ENCODE peak calls at places on chromosomes 6 and 20, in eight cellular contexts. One of them, this sample, is unnamed.
A peak's percentile ranks its signal among the peaks of the same experiment; 100 is the strongest.

GRCh38 chr6:36753671-36754485 is 56.3 kb downstream of the RAB44 start:
- DNase-seq in AG04449: no peak
- DNase-seq in left lung: no peak
- DNase-seq in right lobe of liver: no peak
- DNase-seq in HCT116: no peak
- DNase-seq in SJCRH30: peak; percentile 49
- DNase-seq in left ventricle myocardium inferior: no peak
- DNase-seq in lower lobe of right lung: no peak
- DNase-seq in this sample: no peak

GRCh38 chr6:168903638-168904345 is 349.9 kb downstream of the THBS2 start:
- DNase-seq in AG04449: no peak
- DNase-seq in left ventricle myocardium inferior: no peak
- DNase-seq in left lung: no peak
- DNase-seq in SJCRH30: no peak
- DNase-seq in HCT116: no peak
- DNase-seq in right lobe of liver: no peak
- DNase-seq in lower lobe of right lung: no peak
- DNase-seq in this sample: no peak

GRCh38 chr6:28140616-28141015 is 1.1 kb upstream of the ZKSCAN8 start:
- DNase-seq in left ventricle myocardium inferior: no peak
- DNase-seq in HCT116: no peak
- DNase-seq in left lung: no peak
- DNase-seq in lower lobe of right lung: no peak
- DNase-seq in right lobe of liver: no peak
- DNase-seq in SJCRH30: no peak
- DNase-seq in AG04449: no peak
- DNase-seq in this sample: no peak

GRCh38 chr20:62342910-62343309 is 24.2 kb downstream of the LAMA5 start:
- DNase-seq in lower lobe of right lung: no peak
- DNase-seq in AG04449: no peak
- DNase-seq in left lung: peak; percentile 4
- DNase-seq in HCT116: no peak
- DNase-seq in left ventricle myocardium inferior: no peak
- DNase-seq in right lobe of liver: no peak
- DNase-seq in SJCRH30: no peak
- DNase-seq in this sample: no peak

GRCh38 chr20:61765081-61765870 is 300.4 kb downstream of the TAF4 start:
- DNase-seq in left lung: peak; percentile 46
- DNase-seq in AG04449: no peak
- DNase-seq in left ventricle myocardium inferior: no peak
- DNase-seq in SJCRH30: no peak
- DNase-seq in lower lobe of right lung: no peak
- DNase-seq in right lobe of liver: no peak
- DNase-seq in HCT116: no peak
- DNase-seq in this sample: no peak

GRCh38 chr6:72151742-72152141 is 265.4 kb downstream of the RIMS1 start:
- DNase-seq in left lung: no peak
- DNase-seq in SJCRH30: no peak
- DNase-seq in right lobe of liver: no peak
- DNase-seq in left ventricle myocardium inferior: no peak
- DNase-seq in lower lobe of right lung: no peak
- DNase-seq in HCT116: no peak
- DNase-seq in AG04449: no peak
- DNase-seq in this sample: no peak

GRCh38 chr6:170445984-170446383 is 107.1 kb downstream of the PSMB1 start:
- DNase-seq in left ventricle myocardium inferior: no peak
- DNase-seq in AG04449: no peak
- DNase-seq in right lobe of liver: no peak
- DNase-seq in left lung: no peak
- DNase-seq in lower lobe of right lung: no peak
- DNase-seq in HCT116: no peak
- DNase-seq in SJCRH30: no peak
- DNase-seq in this sample: no peak

GRCh38 chr20:38450412-38450975 is 15.4 kb upstream of the SNHG17 start:
- DNase-seq in lower lobe of right lung: no peak
- DNase-seq in left ventricle myocardium inferior: no peak
- DNase-seq in left lung: no peak
- DNase-seq in SJCRH30: no peak
- DNase-seq in right lobe of liver: no peak
- DNase-seq in HCT116: no peak
- DNase-seq in AG04449: no peak
- DNase-seq in this sample: no peak

GRCh38 chr6:119201486-119201885 is 123.0 kb upstream of the FAM184A start:
- DNase-seq in AG04449: no peak
- DNase-seq in left lung: no peak
- DNase-seq in HCT116: no peak
- DNase-seq in SJCRH30: no peak
- DNase-seq in lower lobe of right lung: no peak
- DNase-seq in right lobe of liver: no peak
- DNase-seq in left ventricle myocardium inferior: no peak
- DNase-seq in this sample: no peak

GRCh38 chr6:107823047-107823557 is 1.0 kb downstream of the SCML4 start:
- DNase-seq in SJCRH30: no peak
- DNase-seq in AG04449: no peak
- DNase-seq in left lung: no peak
- DNase-seq in right lobe of liver: peak; percentile 67
- DNase-seq in left ventricle myocardium inferior: no peak
- DNase-seq in lower lobe of right lung: no peak
- DNase-seq in HCT116: no peak
- DNase-seq in this sample: no peak

GRCh38 chr6:109762769-109763450 is 71.8 kb downstream of the FIG4 start:
- DNase-seq in SJCRH30: no peak
- DNase-seq in lower lobe of right lung: no peak
- DNase-seq in left lung: no peak
- DNase-seq in HCT116: no peak
- DNase-seq in left ventricle myocardium inferior: no peak
- DNase-seq in AG04449: no peak
- DNase-seq in right lobe of liver: no peak
- DNase-seq in this sample: no peak

GRCh38 chr6:156731436-156731835 is 45.7 kb upstream of the ARID1B start:
- DNase-seq in AG04449: no peak
- DNase-seq in lower lobe of right lung: no peak
- DNase-seq in left ventricle myocardium inferior: no peak
- DNase-seq in left lung: no peak
- DNase-seq in HCT116: peak; percentile 63
- DNase-seq in right lobe of liver: no peak
- DNase-seq in SJCRH30: no peak
- DNase-seq in this sample: no peak

GRCh38 chr6:23180504-23181293 is 611.3 kb downstream of the HDGFL1 start:
- DNase-seq in left lung: no peak
- DNase-seq in SJCRH30: peak; percentile 98
- DNase-seq in right lobe of liver: no peak
- DNase-seq in HCT116: no peak
- DNase-seq in lower lobe of right lung: peak; percentile 50
- DNase-seq in left ventricle myocardium inferior: peak; percentile 64
- DNase-seq in AG04449: peak; percentile 59
- DNase-seq in this sample: peak; percentile 74

DNA sequence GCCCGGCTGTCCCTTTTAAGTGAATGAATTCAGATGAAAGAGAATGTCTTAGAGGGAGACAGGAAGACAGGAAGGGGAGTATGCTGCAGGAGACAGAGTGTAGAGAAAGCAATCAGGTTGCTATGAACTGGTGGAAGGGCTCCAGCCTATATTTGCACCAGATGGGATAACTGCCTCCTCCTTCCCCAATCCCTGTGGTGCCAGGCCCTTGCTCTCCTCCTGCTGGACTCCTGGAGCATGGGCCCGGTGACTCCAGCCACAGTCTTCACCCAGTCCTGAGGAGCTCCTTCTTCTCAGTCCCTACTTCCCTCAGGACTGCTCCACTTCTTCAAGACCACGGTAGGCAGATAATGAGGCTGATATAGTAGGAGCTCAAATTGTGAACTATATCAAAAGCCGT is 91.8 kb downstream of the TMEM200A start:
- DNase-seq in right lobe of liver: no peak
- DNase-seq in AG04449: no peak
- DNase-seq in lower lobe of right lung: no peak
- DNase-seq in left lung: no peak
- DNase-seq in SJCRH30: no peak
- DNase-seq in left ventricle myocardium inferior: no peak
- DNase-seq in HCT116: no peak
- DNase-seq in this sample: no peak
- H3K4me3 ChIP-seq in right lobe of liver: no peak overlapping the region
- H3K4me3 ChIP-seq in AG04449: no peak overlapping the region
- H3K4me3 ChIP-seq in lower lobe of right lung: no peak overlapping the region
- H3K4me3 ChIP-seq in left lung: no peak overlapping the region
- H3K4me3 ChIP-seq in SJCRH30: no peak overlapping the region
- H3K4me3 ChIP-seq in left ventricle myocardium inferior: no peak overlapping the region
- H3K4me3 ChIP-seq in HCT116: no peak overlapping the region
- H3K4me3 ChIP-seq in this sample: no peak overlapping the region

GRCh38 chr20:37390503-37390890 is 44.6 kb downstream of the SRC start:
- DNase-seq in HCT116: no peak
- DNase-seq in right lobe of liver: peak; percentile 18
- DNase-seq in left lung: no peak
- DNase-seq in SJCRH30: no peak
- DNase-seq in AG04449: no peak
- DNase-seq in left ventricle myocardium inferior: no peak
- DNase-seq in lower lobe of right lung: peak; percentile 6
- DNase-seq in this sample: no peak
- H3K4me3 ChIP-seq in HCT116: no peak overlapping the region
- H3K4me3 ChIP-seq in right lobe of liver: no peak overlapping the region
- H3K4me3 ChIP-seq in left lung: no peak overlapping the region
- H3K4me3 ChIP-seq in SJCRH30: no peak overlapping the region
- H3K4me3 ChIP-seq in AG04449: no peak overlapping the region
- H3K4me3 ChIP-seq in left ventricle myocardium inferior: no peak overlapping the region
- H3K4me3 ChIP-seq in lower lobe of right lung: no peak overlapping the region
- H3K4me3 ChIP-seq in this sample: no peak overlapping the region

GRCh38 chr20:47360207-47360488 is 3.6 kb upstream of the ZMYND8 start:
- DNase-seq in right lobe of liver: no peak
- DNase-seq in AG04449: no peak
- DNase-seq in HCT116: no peak
- DNase-seq in left lung: no peak
- DNase-seq in left ventricle myocardium inferior: no peak
- DNase-seq in SJCRH30: no peak
- DNase-seq in lower lobe of right lung: no peak
- DNase-seq in this sample: no peak
- H3K4me3 ChIP-seq in right lobe of liver: no peak overlapping the region
- H3K4me3 ChIP-seq in AG04449: no peak overlapping the region
- H3K4me3 ChIP-seq in HCT116: peak overlapping the region; percentile 36
- H3K4me3 ChIP-seq in left lung: no peak overlapping the region
- H3K4me3 ChIP-seq in left ventricle myocardium inferior: peak overlapping the region; percentile 56
- H3K4me3 ChIP-seq in SJCRH30: peak overlapping the region; percentile 53
- H3K4me3 ChIP-seq in lower lobe of right lung: peak overlapping the region; percentile 28
- H3K4me3 ChIP-seq in this sample: no peak overlapping the region

GRCh38 chr6:41531016-41531415 is 15.2 kb upstream of the FOXP4 start:
- DNase-seq in SJCRH30: no peak
- DNase-seq in AG04449: no peak
- DNase-seq in right lobe of liver: no peak
- DNase-seq in left lung: no peak
- DNase-seq in HCT116: no peak
- DNase-seq in lower lobe of right lung: no peak
- DNase-seq in left ventricle myocardium inferior: no peak
- DNase-seq in this sample: no peak

GRCh38 chr6:41529049-41529448 is 17.1 kb upstream of the FOXP4 start:
- DNase-seq in HCT116: no peak
- DNase-seq in AG04449: no peak
- DNase-seq in SJCRH30: no peak
- DNase-seq in left lung: no peak
- DNase-seq in left ventricle myocardium inferior: no peak
- DNase-seq in right lobe of liver: no peak
- DNase-seq in lower lobe of right lung: no peak
- DNase-seq in this sample: no peak

GRCh38 chr6:41529970-41530369 is 16.2 kb upstream of the FOXP4 start:
- DNase-seq in left ventricle myocardium inferior: no peak
- DNase-seq in HCT116: no peak
- DNase-seq in left lung: no peak
- DNase-seq in AG04449: no peak
- DNase-seq in SJCRH30: no peak
- DNase-seq in lower lobe of right lung: no peak
- DNase-seq in right lobe of liver: no peak
- DNase-seq in this sample: no peak

GRCh38 chr6:41530476-41530875 is 15.7 kb upstream of the FOXP4 start:
- DNase-seq in lower lobe of right lung: no peak
- DNase-seq in left ventricle myocardium inferior: no peak
- DNase-seq in HCT116: no peak
- DNase-seq in right lobe of liver: no peak
- DNase-seq in left lung: no peak
- DNase-seq in AG04449: no peak
- DNase-seq in SJCRH30: no peak
- DNase-seq in this sample: no peak

DNA sequence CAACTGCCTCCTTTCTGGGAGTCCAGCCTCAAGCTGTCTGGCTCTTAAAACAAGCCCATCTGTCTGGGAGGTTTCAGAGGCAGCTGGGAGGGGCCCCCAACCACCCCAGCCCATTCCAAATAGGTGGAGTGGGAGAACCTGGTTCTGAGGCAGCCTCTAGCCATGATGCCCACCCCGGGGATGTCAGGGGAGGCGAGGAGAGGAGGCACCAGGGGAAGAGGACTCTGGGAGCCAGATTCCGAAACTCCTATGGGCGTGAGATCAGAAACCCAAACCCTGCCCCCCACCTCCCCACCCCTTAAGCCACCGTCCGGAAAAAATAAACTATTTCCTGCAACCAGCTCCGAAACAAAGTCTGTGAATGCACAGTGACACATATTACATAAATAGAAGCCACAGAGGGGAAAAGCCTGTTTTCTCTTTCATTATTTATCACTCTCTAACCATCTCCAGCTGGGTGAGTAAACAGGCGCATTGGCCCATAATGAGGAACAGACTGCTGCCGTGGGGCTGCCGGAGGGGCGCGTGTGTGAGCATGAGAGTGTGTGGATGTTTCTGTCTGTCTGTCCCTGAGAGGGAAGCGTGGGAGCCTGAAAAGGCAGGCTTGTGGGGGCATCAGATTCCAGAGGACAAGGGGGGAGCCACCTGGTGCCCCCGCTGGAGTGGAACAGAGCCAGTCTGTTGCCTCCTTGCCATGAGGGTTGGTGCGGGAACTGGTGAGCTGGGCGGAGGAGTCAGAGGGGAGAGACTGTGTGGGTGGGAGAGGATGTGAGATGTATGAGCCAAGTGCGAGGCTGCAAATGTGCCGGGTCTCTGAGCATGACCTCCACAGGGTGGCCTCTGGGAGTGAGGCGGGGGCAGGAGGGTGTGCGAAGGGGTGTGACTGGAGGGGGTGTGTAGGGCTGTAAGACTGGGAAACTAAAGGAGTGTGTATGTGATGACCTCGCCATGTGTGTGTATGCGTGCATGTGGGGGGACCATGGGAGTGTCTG is 14.3 kb upstream of the FOXP4 start:
- DNase-seq in HCT116: no peak
- DNase-seq in right lobe of liver: no peak
- DNase-seq in left lung: no peak
- DNase-seq in AG04449: peak; percentile 23
- DNase-seq in left ventricle myocardium inferior: no peak
- DNase-seq in SJCRH30: no peak
- DNase-seq in lower lobe of right lung: no peak
- DNase-seq in this sample: peak; percentile 23
- H3K4me3 ChIP-seq in HCT116: no peak overlapping the region
- H3K4me3 ChIP-seq in right lobe of liver: no peak overlapping the region
- H3K4me3 ChIP-seq in left lung: no peak overlapping the region
- H3K4me3 ChIP-seq in AG04449: peak overlapping the region; percentile 23
- H3K4me3 ChIP-seq in left ventricle myocardium inferior: no peak overlapping the region
- H3K4me3 ChIP-seq in SJCRH30: no peak overlapping the region
- H3K4me3 ChIP-seq in lower lobe of right lung: peak overlapping the region; percentile 21
- H3K4me3 ChIP-seq in this sample: no peak overlapping the region

GRCh38 chr20:60583741-60584140 is 625.5 kb downstream of the CDH26 start:
- DNase-seq in SJCRH30: no peak
- DNase-seq in left lung: no peak
- DNase-seq in left ventricle myocardium inferior: no peak
- DNase-seq in right lobe of liver: no peak
- DNase-seq in HCT116: no peak
- DNase-seq in lower lobe of right lung: no peak
- DNase-seq in AG04449: no peak
- DNase-seq in this sample: no peak
- H3K4me3 ChIP-seq in SJCRH30: no peak overlapping the region
- H3K4me3 ChIP-seq in left lung: no peak overlapping the region
- H3K4me3 ChIP-seq in left ventricle myocardium inferior: no peak overlapping the region
- H3K4me3 ChIP-seq in right lobe of liver: no peak overlapping the region
- H3K4me3 ChIP-seq in HCT116: no peak overlapping the region
- H3K4me3 ChIP-seq in lower lobe of right lung: no peak overlapping the region
- H3K4me3 ChIP-seq in AG04449: no peak overlapping the region
- H3K4me3 ChIP-seq in this sample: no peak overlapping the region

GRCh38 chr6:33123732-33124524 is 48.1 kb downstream of the HLA-DPB1 start:
- DNase-seq in lower lobe of right lung: no peak
- DNase-seq in right lobe of liver: no peak
- DNase-seq in AG04449: no peak
- DNase-seq in HCT116: peak; percentile 77
- DNase-seq in SJCRH30: peak; percentile 84
- DNase-seq in left ventricle myocardium inferior: no peak
- DNase-seq in left lung: no peak
- DNase-seq in this sample: no peak
- H3K4me3 ChIP-seq in lower lobe of right lung: no peak overlapping the region
- H3K4me3 ChIP-seq in right lobe of liver: no peak overlapping the region
- H3K4me3 ChIP-seq in AG04449: no peak overlapping the region
- H3K4me3 ChIP-seq in HCT116: peak overlapping the region; percentile 1
- H3K4me3 ChIP-seq in SJCRH30: no peak overlapping the region
- H3K4me3 ChIP-seq in left ventricle myocardium inferior: no peak overlapping the region
- H3K4me3 ChIP-seq in left lung: no peak overlapping the region
- H3K4me3 ChIP-seq in this sample: no peak overlapping the region

This sample was measured in AG04450.